ENCODE peak calls at places on chromosome 22, in four cellular contexts. One of them, this sample, is unnamed.

GRCh38 chr22:24208012-24208749 is 26.9 kb downstream of the SUSD2 start:
- DNase-seq in endothelial cell of umbilical vein: peak
- DNase-seq in IMR-90: peak
- DNase-seq in K562: no peak
- DNase-seq in this sample: no peak

GRCh38 chr22:39723899-39724351 is 153.4 kb downstream of the CACNA1I start:
- DNase-seq in IMR-90: peak
- DNase-seq in endothelial cell of umbilical vein: no peak
- DNase-seq in K562: peak
- DNase-seq in this sample: no peak

GRCh38 chr22:48923165-48923875 is 904.4 kb downstream of the BRD1 start:
- DNase-seq in endothelial cell of umbilical vein: no peak
- DNase-seq in IMR-90: no peak
- DNase-seq in K562: no peak
- DNase-seq in this sample: no peak

GRCh38 chr22:19843857-19844422 is 10.7 kb downstream of the GNB1L start:
- DNase-seq in IMR-90: no peak
- DNase-seq in K562: peak
- DNase-seq in endothelial cell of umbilical vein: no peak
- DNase-seq in this sample: no peak

GRCh38 chr22:19643448-19644313 is 70.6 kb upstream of the SEPTIN5 start:
- DNase-seq in IMR-90: no peak
- DNase-seq in K562: peak
- DNase-seq in endothelial cell of umbilical vein: peak
- DNase-seq in this sample: no peak

GRCh38 chr22:42685941-42686666 is 34.6 kb downstream of the A4GALT start:
- DNase-seq in IMR-90: no peak
- DNase-seq in endothelial cell of umbilical vein: no peak
- DNase-seq in K562: no peak
- DNase-seq in this sample: no peak

GRCh38 chr22:43392385-43392989 is 19.3 kb upstream of the MPPED1 start:
- DNase-seq in IMR-90: no peak
- DNase-seq in K562: no peak
- DNase-seq in endothelial cell of umbilical vein: no peak
- DNase-seq in this sample: no peak

GRCh38 chr22:40603088-40603605 is 33.4 kb downstream of the MRTFA start:
- DNase-seq in IMR-90: peak
- DNase-seq in K562: no peak
- DNase-seq in endothelial cell of umbilical vein: peak
- DNase-seq in this sample: no peak

GRCh38 chr22:49934144-49934890 is 15.9 kb downstream of the CRELD2 start:
- DNase-seq in endothelial cell of umbilical vein: no peak
- DNase-seq in K562: peak
- DNase-seq in IMR-90: peak
- DNase-seq in this sample: no peak

GRCh38 chr22:40083794-40084193 is 89.0 kb downstream of the FAM83F start:
- DNase-seq in K562: no peak
- DNase-seq in endothelial cell of umbilical vein: no peak
- DNase-seq in IMR-90: no peak
- DNase-seq in this sample: no peak

GRCh38 chr22:47837703-47838102 is 1075.3 kb downstream of the TBC1D22A start:
- DNase-seq in endothelial cell of umbilical vein: no peak
- DNase-seq in K562: peak
- DNase-seq in IMR-90: no peak
- DNase-seq in this sample: no peak

GRCh38 chr22:16949561-16949960 is 58.5 kb downstream of the GAB4 start:
- DNase-seq in endothelial cell of umbilical vein: no peak
- DNase-seq in K562: no peak
- DNase-seq in IMR-90: no peak
- DNase-seq in this sample: peak

GRCh38 chr22:30422481-30423295 is 2.9 kb upstream of the MTFP1 start:
- DNase-seq in IMR-90: peak
- DNase-seq in K562: peak
- DNase-seq in endothelial cell of umbilical vein: peak
- DNase-seq in this sample: no peak

GRCh38 chr22:22442928-22443709 is 65.4 kb downstream of the ZNF280B start:
- DNase-seq in K562: no peak
- DNase-seq in endothelial cell of umbilical vein: no peak
- DNase-seq in IMR-90: no peak
- DNase-seq in this sample: no peak

GRCh38 chr22:43343262-43343988 is at the start of gene SCUBE1:
- DNase-seq in K562: peak
- DNase-seq in endothelial cell of umbilical vein: peak
- DNase-seq in IMR-90: no peak
- DNase-seq in this sample: no peak

GRCh38 chr22:18060646-18061620 is 16.9 kb upstream of the PEX26 start:
- DNase-seq in endothelial cell of umbilical vein: no peak
- DNase-seq in K562: no peak
- DNase-seq in IMR-90: peak
- DNase-seq in this sample: no peak

GRCh38 chr22:29152381-29153138 is 53.1 kb upstream of the EMID1 start:
- DNase-seq in IMR-90: no peak
- DNase-seq in K562: peak
- DNase-seq in endothelial cell of umbilical vein: no peak
- DNase-seq in this sample: no peak

GRCh38 chr22:25420925-25421904 is 143.3 kb upstream of the GRK3 start:
- DNase-seq in IMR-90: no peak
- DNase-seq in endothelial cell of umbilical vein: no peak
- DNase-seq in K562: no peak
- DNase-seq in this sample: no peak

GRCh38 chr22:19705181-19705934 is 8.9 kb upstream of the SEPTIN5 start:
- DNase-seq in endothelial cell of umbilical vein: no peak
- DNase-seq in IMR-90: no peak
- DNase-seq in K562: peak
- DNase-seq in this sample: no peak

GRCh38 chr22:31093090-31093850 is 12.2 kb downstream of the SMTN start:
- DNase-seq in endothelial cell of umbilical vein: no peak
- DNase-seq in IMR-90: no peak
- DNase-seq in K562: no peak
- DNase-seq in this sample: no peak

GRCh38 chr22:29145321-29146072 is 60.2 kb upstream of the EMID1 start:
- DNase-seq in IMR-90: no peak
- DNase-seq in K562: no peak
- DNase-seq in endothelial cell of umbilical vein: no peak
- DNase-seq in this sample: no peak

GRCh38 chr22:17781319-17782031 is 7.2 kb upstream of the BID start:
- DNase-seq in K562: no peak
- DNase-seq in endothelial cell of umbilical vein: peak
- DNase-seq in IMR-90: peak
- DNase-seq in this sample: peak

DNA sequence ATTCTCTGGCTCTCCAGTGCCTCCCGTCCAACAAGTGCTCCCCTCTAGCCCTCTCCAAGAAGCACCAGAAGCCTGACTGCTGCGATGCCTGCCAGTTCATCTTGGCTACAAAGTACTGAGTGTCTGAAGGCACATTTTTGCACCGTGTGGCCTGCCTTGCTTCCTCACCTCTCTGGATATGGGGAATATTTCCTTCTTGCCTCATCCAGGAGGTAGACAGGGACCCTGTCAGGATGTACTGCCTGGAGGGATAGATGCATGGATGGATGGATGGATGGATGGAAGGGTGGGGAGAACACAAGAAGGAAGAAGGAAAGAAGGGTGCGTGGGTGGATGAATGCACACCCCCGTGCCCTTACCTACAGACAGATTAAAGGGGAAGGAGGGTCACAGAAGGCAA is 27.6 kb downstream of the KCTD17 start:
- DNase-seq in IMR-90: no peak
- DNase-seq in K562: no peak
- DNase-seq in endothelial cell of umbilical vein: no peak
- DNase-seq in this sample: no peak
- TF ChIP-seq FOS in IMR-90: no peak
- TF ChIP-seq FOS in K562: no peak
- TF ChIP-seq FOS in endothelial cell of umbilical vein: no peak
- TF ChIP-seq FOS in this sample: no peak

GRCh38 chr22:46397951-46398350 is 62.4 kb downstream of the TRMU start:
- DNase-seq in K562: no peak
- DNase-seq in IMR-90: no peak
- DNase-seq in endothelial cell of umbilical vein: no peak
- DNase-seq in this sample: no peak

GRCh38 chr22:46394622-46395021 is 59.1 kb downstream of the TRMU start:
- DNase-seq in IMR-90: no peak
- DNase-seq in K562: no peak
- DNase-seq in endothelial cell of umbilical vein: no peak
- DNase-seq in this sample: no peak

GRCh38 chr22:46399625-46400024 is 64.1 kb downstream of the TRMU start:
- DNase-seq in endothelial cell of umbilical vein: no peak
- DNase-seq in K562: no peak
- DNase-seq in IMR-90: no peak
- DNase-seq in this sample: no peak

GRCh38 chr22:46395145-46395544 is 59.6 kb downstream of the TRMU start:
- DNase-seq in K562: no peak
- DNase-seq in IMR-90: no peak
- DNase-seq in endothelial cell of umbilical vein: no peak
- DNase-seq in this sample: no peak

GRCh38 chr22:46397514-46397913 is 62.0 kb downstream of the TRMU start:
- DNase-seq in IMR-90: no peak
- DNase-seq in endothelial cell of umbilical vein: no peak
- DNase-seq in K562: no peak
- DNase-seq in this sample: no peak
- TF ChIP-seq FOS in IMR-90: no peak
- TF ChIP-seq FOS in endothelial cell of umbilical vein: no peak
- TF ChIP-seq FOS in K562: no peak
- TF ChIP-seq FOS in this sample: no peak

DNA sequence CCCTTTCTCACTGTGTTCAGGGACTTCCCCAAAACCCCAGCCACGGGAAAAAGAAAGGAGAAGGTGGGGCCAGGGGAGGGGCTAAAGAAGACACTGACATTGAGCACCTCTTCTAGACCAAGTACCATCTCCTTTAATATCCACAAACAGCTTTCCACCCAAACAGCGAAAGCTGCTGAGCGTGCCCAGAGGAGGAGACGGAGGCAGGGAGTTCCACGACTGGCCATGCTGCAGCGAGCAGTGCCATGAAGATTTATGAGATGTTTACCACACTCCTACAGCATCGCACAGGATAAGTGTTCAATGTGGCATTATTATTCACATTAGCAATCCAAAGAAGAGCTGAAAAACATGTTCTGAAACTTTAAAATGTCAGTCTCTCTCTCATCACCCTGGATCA is 127.4 kb downstream of the LARGE1 start:
- DNase-seq in K562: no peak
- DNase-seq in endothelial cell of umbilical vein: no peak
- DNase-seq in IMR-90: no peak
- DNase-seq in this sample: no peak
- TF ChIP-seq FOS in K562: no peak
- TF ChIP-seq FOS in endothelial cell of umbilical vein: no peak
- TF ChIP-seq FOS in IMR-90: no peak
- TF ChIP-seq FOS in this sample: no peak

GRCh38 chr22:34414467-34415440 is 494.5 kb upstream of the LARGE1 start:
- DNase-seq in endothelial cell of umbilical vein: no peak
- DNase-seq in K562: peak
- DNase-seq in IMR-90: no peak
- DNase-seq in this sample: peak
- TF ChIP-seq FOS in endothelial cell of umbilical vein: no peak
- TF ChIP-seq FOS in K562: no peak
- TF ChIP-seq FOS in IMR-90: no peak
- TF ChIP-seq FOS in this sample: no peak

GRCh38 chr22:36208162-36208765 is 6.7 kb upstream of the APOL4 start:
- DNase-seq in IMR-90: no peak
- DNase-seq in endothelial cell of umbilical vein: no peak
- DNase-seq in K562: no peak
- DNase-seq in this sample: no peak
- TF ChIP-seq FOS in IMR-90: no peak
- TF ChIP-seq FOS in endothelial cell of umbilical vein: no peak
- TF ChIP-seq FOS in K562: no peak
- TF ChIP-seq FOS in this sample: no peak